ENCODE peak calls at places on chromosomes 4 and X, in eight cellular contexts. S is CD8-positive, alpha-beta T cell; Y is nucleus accumbens; Q is DMS79 treated with DMSO at 0.1 percent for 48 hours; Z is NCI-H1436; K is activated T-cell treated with anti-CD3 and anti-CD28 coated beads, Interleukin-2, amount 50 U/mL, for 72 hours; A is neural crest cell; L is GM19239. X is an unnamed sample.

GRCh38 chr4:139547979-139548378 is 8.0 kb downstream of the SETD7 start:
- DNase-seq in S (no peak), Y (no peak), Q (no peak), Z (no peak), K (no peak), A (no peak), L (no peak), X (no peak)

GRCh38 chr4:53734584-53735363 is 143.5 kb upstream of the LNX1 start:
- DNase-seq in S (no peak), Y (no peak), Q (no peak), Z (no peak), K (no peak), A (no peak), L (no peak), X (no peak)

GRCh38 chrX:53445977-53446376 is 11.8 kb upstream of the HSD17B10 start:
- DNase-seq in S (peak), Y (peak), Q (no peak), Z (peak), K (peak), A (peak), L (no peak), X (no peak)

GRCh38 chr4:175998782-175999181 is 66.9 kb upstream of the WDR17 start:
- DNase-seq in S (no peak), Y (no peak), Q (no peak), Z (no peak), K (no peak), A (peak), L (no peak), X (no peak)

GRCh38 chrX:72041901-72042859 is 89.5 kb downstream of the RTL5 start:
- DNase-seq in S (no peak), Y (no peak), Q (no peak), Z (no peak), K (no peak), A (no peak), L (no peak), X (no peak)

GRCh38 chr4:124423160-124423559 is 289.4 kb downstream of the ANKRD50 start:
- DNase-seq in S (no peak), Y (no peak), Q (no peak), Z (no peak), K (no peak), A (no peak), L (no peak), X (no peak)

GRCh38 chr4:35252866-35253265 is 991.4 kb downstream of the ARAP2 start:
- DNase-seq in S (no peak), Y (no peak), Q (no peak), Z (no peak), K (no peak), A (no peak), L (no peak), X (no peak)

GRCh38 chr4:100450449-100450848 is 67.4 kb downstream of the EMCN start:
- DNase-seq in S (no peak), Y (no peak), Q (no peak), Z (no peak), K (no peak), A (no peak), L (no peak), X (no peak)

GRCh38 chrX:25015486-25016360 is at the start of gene ARX:
- DNase-seq in S (no peak), Y (peak), Q (no peak), Z (no peak), K (peak), A (peak), L (peak), X (no peak)

GRCh38 chr4:43271946-43272345 is 379.4 kb downstream of the GRXCR1 start:
- DNase-seq in S (no peak), Y (no peak), Q (no peak), Z (no peak), K (no peak), A (no peak), L (no peak), X (no peak)

GRCh38 chr4:189840356-189840755 is 100.3 kb upstream of the FRG1 start:
- DNase-seq in S (no peak), Y (no peak), Q (no peak), Z (no peak), K (no peak), A (no peak), L (no peak), X (no peak)

GRCh38 chr4:85637778-85638177 is 162.8 kb downstream of the ARHGAP24 start:
- DNase-seq in S (no peak), Y (no peak), Q (no peak), Z (no peak), K (no peak), A (no peak), L (no peak), X (no peak)

X was measured in GM12864.